ENCODE peak calls at places on chromosomes 16 and 17, in five cellular contexts. S is effector memory CD8-positive, alpha-beta T cell; B is NCI-H2081 treated with DMSO at 0.1 percent for 48 hours; W is cardiac fibroblast; R is NCI-H1105. Z is an unnamed sample.
A peak's percentile ranks its signal among the peaks of the same experiment; 100 is the strongest.

GRCh38 chr17:64393000-64393402 is 2.3 kb upstream of the PECAM1 start:
- DNase-seq in S (no peak), B (no peak), W (no peak), R (no peak), Z (no peak)

GRCh38 chr17:50899005-50899460 is 32.9 kb upstream of the TOB1 start:
- DNase-seq in S (no peak), B (no peak), W (no peak), R (no peak), Z (no peak)

GRCh38 chr17:2796164-2797140 is at the start of gene RAP1GAP2:
- DNase-seq in S (peak; percentile 81), B (no peak), W (no peak), R (no peak), Z (no peak)

GRCh38 chr16:56941856-56942331 is 10.0 kb downstream of the HERPUD1 start:
- DNase-seq in S (no peak), B (no peak), W (no peak), R (no peak), Z (no peak)

GRCh38 chr16:24745791-24746190 is 16.3 kb downstream of the TNRC6A start:
- DNase-seq in S (no peak), B (no peak), W (no peak), R (no peak), Z (no peak)

GRCh38 chr17:9239821-9240658 is 218.7 kb downstream of the NTN1 start:
- DNase-seq in S (peak; percentile 66), B (no peak), W (peak; percentile 65), R (no peak), Z (peak; percentile 67)

GRCh38 chr17:77019955-77020379 is 120.8 kb upstream of the SEC14L1 start:
- DNase-seq in S (no peak), B (no peak), W (no peak), R (no peak), Z (peak; percentile 32)

GRCh38 chr17:30021708-30022317 is 80.4 kb downstream of the EFCAB5 start:
- DNase-seq in S (peak; percentile 19), B (peak; percentile 4), W (peak; percentile 73), R (peak; percentile 33), Z (peak; percentile 54)

GRCh38 chr16:54588026-54588425 is 301.4 kb upstream of the IRX3 start:
- DNase-seq in S (no peak), B (no peak), W (no peak), R (no peak), Z (no peak)

GRCh38 chr17:17079761-17080160 is 37.5 kb downstream of the MPRIP start:
- DNase-seq in S (no peak), B (no peak), W (no peak), R (no peak), Z (no peak)

GRCh38 chr17:64270885-64271284 is 7.8 kb upstream of the TEX2 start:
- DNase-seq in S (no peak), B (no peak), W (no peak), R (no peak), Z (no peak)

Z was measured in iris pigment epithelial cell.